ENCODE peak calls at places on chromosomes 7 and 10, in six cellular contexts. L, E, G, T, X and A are unnamed samples.

GRCh38 chr10:87053121-87053520 is 33.0 kb downstream of the FAM25A start:
- DNase-seq in T (peak), E (no peak), L (no peak), X (no peak), G (no peak), A (no peak)

GRCh38 chr7:19670806-19671205 is 38.0 kb downstream of the POLR1F start:
- DNase-seq in E (no peak), T (no peak), X (no peak), G (no peak), L (no peak), A (no peak)

GRCh38 chr10:93947055-93947454 is 46.7 kb upstream of the PLCE1 start:
- DNase-seq in E (no peak), G (peak), X (no peak), T (peak), L (no peak), A (peak)

GRCh38 chr7:148935451-148935850 is 51.4 kb upstream of the EZH2 start:
- DNase-seq in L (no peak), X (no peak), E (no peak), T (no peak), G (no peak), A (no peak)

GRCh38 chr10:78164687-78165086 is 131.0 kb downstream of the RPS24 start:
- DNase-seq in L (no peak), G (no peak), X (no peak), T (no peak), E (no peak), A (no peak)

GRCh38 chr7:157431173-157431950 is 94.6 kb downstream of the DNAJB6 start:
- DNase-seq in G (no peak), X (no peak), E (no peak), T (no peak), L (no peak), A (no peak)

GRCh38 chr7:95527033-95527775 is 41.5 kb downstream of the ASB4 start:
- DNase-seq in L (peak), T (no peak), E (peak), X (peak), G (peak), A (peak)

GRCh38 chr10:59771162-59771807 is 18.0 kb upstream of the MRLN start:
- DNase-seq in L (no peak), G (no peak), T (no peak), E (no peak), X (no peak), A (no peak)